ENCODE peak calls at places on chromosomes 7 and 10, in five cellular contexts. U is AG09319, F is Calu3, T is fibroblast of lung, A is left lung. K is an unnamed sample.

GRCh38 chr10:36606234-36606839 is 519.1 kb upstream of the ANKRD30A start:
- DNase-seq in U (no peak), F (no peak), T (peak), A (no peak), K (no peak)

GRCh38 chr7:151306860-151307259 is 34.8 kb upstream of the NUB1 start:
- DNase-seq in U (no peak), F (no peak), T (no peak), A (no peak), K (no peak)

GRCh38 chr7:71612011-71612410 is 480.1 kb downstream of the GALNT17 start:
- DNase-seq in U (no peak), F (no peak), T (peak), A (no peak), K (no peak)

GRCh38 chr7:119177863-119178262 is 953.4 kb downstream of the ANKRD7 start:
- DNase-seq in U (no peak), F (no peak), T (no peak), A (no peak), K (no peak)

GRCh38 chr7:139541600-139542307 is 18.3 kb downstream of the CLEC2L start:
- DNase-seq in U (no peak), F (no peak), T (no peak), A (no peak), K (no peak)

GRCh38 chr7:48365010-48365409 is 193.8 kb downstream of the ABCA13 start:
- DNase-seq in U (no peak), F (no peak), T (peak), A (no peak), K (no peak)

GRCh38 chr7:55348502-55348901 is 16.6 kb upstream of the LANCL2 start:
- DNase-seq in U (no peak), F (no peak), T (peak), A (no peak), K (no peak)

GRCh38 chr7:141071260-141071854 is 2.5 kb upstream of the TMEM178B start:
- DNase-seq in U (no peak), F (peak), T (no peak), A (no peak), K (no peak)

GRCh38 chr7:139362981-139363380 is 3.3 kb downstream of the LUC7L2 start:
- DNase-seq in U (no peak), F (no peak), T (no peak), A (no peak), K (no peak)

GRCh38 chr10:7561216-7561893 is 105.4 kb downstream of the ITIH5 start:
- DNase-seq in U (no peak), F (no peak), T (peak), A (no peak), K (no peak)

GRCh38 chr7:66303454-66304160 is 98.5 kb downstream of the TPST1 start:
- DNase-seq in U (no peak), F (no peak), T (no peak), A (no peak), K (no peak)

DNA sequence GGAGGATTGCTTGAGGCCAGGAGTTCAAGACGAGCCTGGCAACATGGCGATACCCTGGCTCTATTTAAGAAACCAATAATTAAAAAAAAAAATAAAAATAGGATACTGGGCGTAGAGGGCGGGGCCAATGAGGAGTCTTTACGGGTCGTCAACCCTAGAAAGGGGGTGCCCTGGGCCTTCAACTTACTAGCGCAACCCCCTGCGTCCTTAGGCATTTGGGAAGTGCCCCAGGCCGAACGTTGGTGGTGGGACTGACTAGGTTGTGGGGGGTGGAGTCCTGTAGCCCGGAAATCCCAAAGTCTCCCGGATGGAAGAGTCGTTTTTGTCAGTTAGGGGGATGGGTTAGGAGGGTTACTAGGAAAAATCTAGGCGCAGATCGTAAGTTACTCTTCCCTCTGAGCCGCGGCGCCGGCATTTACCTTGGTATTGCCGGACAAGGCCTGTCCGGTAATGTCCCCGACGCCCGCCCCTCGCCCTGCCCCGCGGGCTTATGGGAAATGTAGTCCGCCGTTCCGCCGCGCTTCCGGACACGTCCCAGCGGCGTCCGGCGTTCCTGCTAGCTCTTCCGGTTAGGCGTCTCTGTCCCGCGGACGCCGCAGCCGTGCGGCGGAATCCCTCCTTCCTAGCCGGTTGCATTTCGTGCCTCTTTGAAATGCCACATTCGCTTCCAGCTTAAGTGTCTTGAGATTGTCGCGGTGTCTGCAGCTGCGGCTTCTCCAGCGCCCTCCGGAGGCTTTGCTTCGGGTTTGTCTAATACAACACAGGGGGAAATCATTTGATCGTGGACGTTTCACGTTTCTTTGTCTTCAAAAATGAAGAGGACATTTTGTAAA is 1.3 kb upstream of the ACBD5 start:
- DNase-seq in U (peak), F (peak), T (peak), A (peak), K (peak)
- TF ChIP-seq CTCF in U (peak), F (no peak), T (peak), A (peak), K (no peak)

DNA sequence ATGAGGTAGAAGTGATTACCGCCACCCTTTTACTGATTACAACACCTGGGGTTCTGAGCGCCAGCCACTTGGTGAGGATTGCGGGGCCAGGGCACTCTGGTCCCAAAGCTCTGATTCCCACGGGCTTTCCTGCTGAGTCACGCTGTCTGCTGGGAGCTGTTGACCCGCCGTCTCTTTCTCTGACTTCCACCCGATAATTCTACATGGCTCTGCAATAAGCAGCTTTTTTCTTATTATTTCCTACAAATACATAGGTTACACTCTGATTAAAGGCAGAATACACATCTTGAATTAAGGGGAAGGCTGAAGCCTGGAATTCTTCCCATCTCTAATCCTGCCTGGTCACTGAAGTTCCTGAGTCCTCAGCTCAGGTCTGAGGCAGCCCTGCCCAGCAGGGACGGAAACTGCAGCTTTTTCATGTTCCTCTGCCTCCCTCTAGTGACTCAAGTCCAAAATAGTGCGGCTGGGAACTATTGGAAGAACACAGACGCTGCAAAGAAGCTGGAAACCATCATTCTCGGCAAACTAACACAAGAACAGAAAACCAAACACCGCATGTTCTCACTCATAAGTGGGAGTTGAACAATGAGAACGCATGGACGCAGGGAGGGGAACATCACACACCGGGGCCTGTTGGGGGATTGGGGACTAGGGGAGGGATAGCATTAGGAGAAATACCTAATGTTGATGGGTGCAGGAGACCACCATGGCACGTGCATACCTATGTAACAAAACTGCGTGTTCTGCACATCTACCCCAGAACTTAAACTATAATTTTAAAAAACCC is 178.3 kb downstream of the PRKCQ start:
- DNase-seq in U (peak), F (peak), T (peak), A (peak), K (no peak)
- TF ChIP-seq CTCF in U (peak), F (peak), T (peak), A (peak), K (peak)

GRCh38 chr10:24513155-24513554 is 210.5 kb downstream of the ARHGAP21 start:
- DNase-seq in U (no peak), F (peak), T (peak), A (no peak), K (no peak)
- TF ChIP-seq CTCF in U (peak), F (peak), T (peak), A (no peak), K (no peak)

DNA sequence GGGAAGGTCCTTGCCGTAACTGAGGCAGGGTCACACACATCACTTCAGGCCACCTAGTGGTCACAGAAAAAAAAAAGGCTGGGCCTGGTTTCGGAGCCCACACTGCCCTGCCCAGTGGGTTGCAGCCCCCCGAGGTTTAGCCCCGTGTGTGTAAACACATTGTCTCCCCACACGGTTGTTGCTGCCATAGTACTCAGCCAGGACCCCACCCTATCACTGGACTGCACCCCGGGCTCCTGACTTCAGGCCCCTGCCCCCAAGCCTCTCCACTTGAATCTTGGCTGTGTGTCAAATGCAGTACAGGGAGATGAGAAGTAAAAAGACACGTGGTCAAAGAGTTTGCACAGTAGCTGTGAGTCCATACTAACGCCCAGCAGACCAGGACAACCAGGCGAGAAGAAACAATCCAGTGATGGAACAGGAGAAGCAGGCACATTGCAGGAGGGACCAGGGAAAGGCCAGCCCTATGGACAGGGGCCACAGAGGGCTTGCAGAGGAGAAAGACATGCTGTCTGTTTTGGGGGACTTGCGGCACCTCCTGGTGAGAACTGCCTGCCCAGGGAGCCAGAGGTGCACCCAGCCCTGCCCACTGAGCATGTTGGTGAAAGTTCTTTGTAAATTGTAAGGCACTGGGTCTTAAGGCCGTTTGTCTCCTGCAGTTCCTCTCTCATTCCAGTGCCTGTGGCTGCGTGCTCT is 91.3 kb upstream of the MACROH2A2 start:
- DNase-seq in U (no peak), F (peak), T (peak), A (no peak), K (no peak)
- TF ChIP-seq CTCF in U (peak), F (peak), T (peak), A (peak), K (no peak)

GRCh38 chr7:106082087-106082854 is 29.8 kb downstream of the SYPL1 start:
- DNase-seq in U (no peak), F (no peak), T (no peak), A (no peak), K (no peak)

GRCh38 chr7:106075937-106076336 is 36.2 kb downstream of the SYPL1 start:
- DNase-seq in U (no peak), F (no peak), T (no peak), A (no peak), K (no peak)

GRCh38 chr7:106076537-106076936 is 35.6 kb downstream of the SYPL1 start:
- DNase-seq in U (no peak), F (no peak), T (no peak), A (no peak), K (no peak)

GRCh38 chr7:106083717-106084116 is 28.4 kb downstream of the SYPL1 start:
- DNase-seq in U (no peak), F (no peak), T (no peak), A (no peak), K (no peak)

DNA sequence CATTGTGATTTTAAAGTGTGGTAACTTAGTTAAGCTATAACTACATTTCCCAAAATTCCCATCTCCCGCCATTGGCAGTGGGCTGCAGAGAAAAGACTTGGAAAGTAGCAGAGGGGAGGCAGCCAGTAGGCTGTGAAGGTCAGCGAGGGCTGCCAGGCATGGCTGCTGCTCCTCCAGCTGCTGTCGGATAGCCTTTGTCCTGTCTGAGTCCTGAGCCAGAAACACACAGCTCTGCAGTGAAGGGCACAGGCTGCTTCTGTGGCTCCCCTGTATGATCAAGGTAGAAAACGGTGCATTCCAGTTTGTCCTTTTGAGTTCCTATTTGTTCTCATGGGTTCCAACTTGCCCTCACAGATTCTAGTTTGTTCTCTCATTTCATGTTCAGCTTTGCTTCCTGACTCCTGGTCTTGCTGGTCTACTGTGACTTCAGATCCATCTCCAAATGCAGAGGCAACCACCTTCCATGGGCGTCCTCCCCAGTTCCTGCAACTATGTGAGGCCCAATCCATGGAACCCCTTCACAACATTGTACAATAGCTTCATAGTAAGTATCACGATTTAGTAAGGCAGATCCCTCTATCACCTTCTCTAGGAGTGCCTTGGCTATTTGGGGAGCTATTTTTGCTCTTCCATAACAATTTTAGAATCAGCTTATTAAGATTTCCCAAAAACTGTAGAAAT is 31.7 kb downstream of the SYPL1 start:
- DNase-seq in U (no peak), F (no peak), T (no peak), A (no peak), K (no peak)
- TF ChIP-seq CTCF in U (no peak), F (no peak), T (no peak), A (no peak), K (no peak)

GRCh38 chr10:14740684-14741247 is 33.9 kb downstream of the FAM107B start:
- DNase-seq in U (no peak), F (no peak), T (peak), A (no peak), K (peak)

GRCh38 chr10:14742815-14743214 is 31.9 kb downstream of the FAM107B start:
- DNase-seq in U (no peak), F (no peak), T (no peak), A (no peak), K (no peak)

GRCh38 chr10:14736600-14737081 is 38.1 kb downstream of the FAM107B start:
- DNase-seq in U (no peak), F (no peak), T (peak), A (no peak), K (no peak)

GRCh38 chr10:14738011-14738510 is 36.6 kb downstream of the FAM107B start:
- DNase-seq in U (no peak), F (no peak), T (no peak), A (no peak), K (no peak)

GRCh38 chr10:14742382-14742781 is 32.3 kb downstream of the FAM107B start:
- DNase-seq in U (no peak), F (no peak), T (no peak), A (no peak), K (no peak)
- TF ChIP-seq CTCF in U (no peak), F (no peak), T (no peak), A (no peak), K (no peak)

DNA sequence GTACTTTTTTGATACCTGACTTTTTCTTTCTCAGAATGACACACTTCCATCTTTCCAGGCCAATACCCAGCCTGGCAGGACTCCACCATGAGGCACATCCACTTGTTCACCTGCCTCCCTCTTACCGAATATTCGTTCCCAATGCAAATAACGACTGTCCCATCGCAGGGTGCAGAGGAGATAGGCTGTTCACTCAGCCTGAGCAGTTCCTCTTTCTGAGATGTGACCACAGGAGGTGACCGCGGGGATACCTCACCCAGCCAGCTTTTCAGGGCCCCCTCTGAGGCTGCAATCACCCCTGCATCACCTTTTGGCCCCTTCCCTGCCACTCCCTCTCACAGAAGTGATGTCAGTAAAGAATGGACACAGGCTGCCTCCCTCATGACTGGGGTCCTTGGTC is 28.3 kb downstream of the PTPRN2 start:
- DNase-seq in U (no peak), F (no peak), T (no peak), A (no peak), K (no peak)
- TF ChIP-seq CTCF in U (no peak), F (no peak), T (no peak), A (no peak), K (no peak)